ENCODE peak calls at places on chromosomes 4 and X, in seven cellular contexts. I, J, M, Z, N, D and L are unnamed samples.
A peak's percentile ranks its signal among the peaks of the same experiment; 100 is the strongest.

GRCh38 chr4:86033171-86033570 is 326.7 kb downstream of the MAPK10 start:
- DNase-seq in I (no peak), J (peak; percentile 43), M (no peak), Z (peak; percentile 59), N (peak; percentile 25), D (no peak), L (no peak)

GRCh38 chr4:123802933-123803332 is 406.3 kb downstream of the SPRY1 start:
- DNase-seq in I (no peak), J (no peak), M (no peak), Z (no peak), N (no peak), D (no peak), L (no peak)

GRCh38 chr4:140756292-140757219 is at the start of gene TBC1D9:
- DNase-seq in I (peak; percentile 49), J (peak; percentile 76), M (peak; percentile 90), Z (peak; percentile 81), N (peak; percentile 84), D (peak; percentile 25), L (peak; percentile 83)

GRCh38 chrX:153769865-153770605 is 6.0 kb downstream of the PLXNB3 start:
- DNase-seq in I (no peak), J (peak; percentile 33), M (no peak), Z (no peak), N (peak; percentile 1), D (no peak), L (no peak)

GRCh38 chr4:8587469-8588195 is 4.9 kb upstream of the CPZ start:
- DNase-seq in I (no peak), J (peak; percentile 26), M (peak; percentile 59), Z (no peak), N (no peak), D (no peak), L (no peak)

GRCh38 chrX:18415386-18415785 is 10.0 kb upstream of the CDKL5 start:
- DNase-seq in I (no peak), J (no peak), M (no peak), Z (no peak), N (no peak), D (no peak), L (no peak)

GRCh38 chrX:140821280-140821679 is 111.7 kb downstream of the LINC00632 start:
- DNase-seq in I (no peak), J (no peak), M (no peak), Z (no peak), N (no peak), D (no peak), L (no peak)

GRCh38 chr4:105963461-105964400 is 68.5 kb downstream of the NPNT start:
- DNase-seq in I (no peak), J (no peak), M (no peak), Z (no peak), N (no peak), D (no peak), L (no peak)

GRCh38 chrX:12401252-12401651 is 263.0 kb downstream of the FRMPD4 start:
- DNase-seq in I (no peak), J (no peak), M (no peak), Z (no peak), N (no peak), D (no peak), L (no peak)

GRCh38 chr4:126470862-126471261 is 1156.1 kb downstream of the FAT4 start:
- DNase-seq in I (no peak), J (no peak), M (no peak), Z (no peak), N (no peak), D (no peak), L (no peak)

GRCh38 chr4:66539745-66540144 is 869.5 kb upstream of the EPHA5 start:
- DNase-seq in I (peak; percentile 2), J (no peak), M (no peak), Z (no peak), N (no peak), D (no peak), L (no peak)
- H3K4me3 ChIP-seq in I (peak overlapping the region; percentile 34), J (no peak overlapping the region), M (no peak overlapping the region), Z (no peak overlapping the region), N (no peak overlapping the region), D (no peak overlapping the region), L (no peak overlapping the region)

GRCh38 chr4:94654714-94655113 is 103.0 kb upstream of the BMPR1B start:
- DNase-seq in I (no peak), J (no peak), M (no peak), Z (no peak), N (no peak), D (no peak), L (no peak)
- TF ChIP-seq CTCF in I (no peak), J (no peak), M (no peak), Z (no peak), N (no peak), D (no peak), L (no peak)

DNA sequence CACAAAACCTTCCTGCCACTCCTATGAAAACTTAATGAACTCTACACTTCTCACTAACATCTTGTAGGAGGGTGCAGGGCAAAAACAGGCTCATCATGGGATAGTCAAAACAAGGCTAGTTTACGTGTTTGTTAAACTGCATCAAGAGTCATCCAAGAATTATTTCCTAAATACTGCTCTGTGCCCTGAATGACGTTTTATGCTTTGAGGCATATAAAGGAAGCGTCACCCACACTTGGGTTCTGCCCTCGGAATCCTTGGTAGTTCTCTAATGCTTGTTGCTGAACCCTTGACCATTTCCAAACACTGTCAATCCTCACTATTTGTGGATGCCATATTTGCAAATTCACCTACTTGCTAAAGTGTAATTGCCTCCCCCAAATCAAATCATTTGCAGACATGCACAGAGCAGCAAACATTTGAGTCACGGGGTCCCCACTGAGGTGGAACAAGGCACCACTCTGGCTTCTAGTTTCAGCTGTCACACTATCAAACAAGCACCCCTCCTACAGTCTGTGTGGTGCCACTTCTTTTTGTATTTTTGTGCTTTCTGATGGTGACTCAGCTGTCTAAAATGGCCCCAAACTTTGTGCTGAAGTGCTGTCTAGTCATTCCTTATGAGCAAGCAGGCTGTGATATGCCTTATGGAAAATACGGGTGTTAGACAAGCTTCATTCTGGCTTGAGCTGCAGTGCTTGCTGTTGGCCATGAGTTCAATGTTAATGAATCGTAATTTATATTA is 15.5 kb downstream of the IGFBP7 start:
- DNase-seq in I (no peak), J (no peak), M (no peak), Z (no peak), N (no peak), D (no peak), L (no peak)
- H3K27ac ChIP-seq in I (peak overlapping the region; percentile 65), J (no peak overlapping the region), M (no peak overlapping the region), Z (peak overlapping the region; percentile 63), N (peak overlapping the region; percentile 40), D (no peak overlapping the region), L (no peak overlapping the region)

GRCh38 chrX:116801943-116802342 is 339.2 kb upstream of the CT83 start:
- DNase-seq in I (no peak), J (no peak), M (no peak), Z (no peak), N (no peak), D (no peak), L (no peak)
- H3K4me3 ChIP-seq in I (no peak overlapping the region), J (no peak overlapping the region), M (no peak overlapping the region), Z (no peak overlapping the region), N (no peak overlapping the region), D (no peak overlapping the region), L (no peak overlapping the region)

DNA sequence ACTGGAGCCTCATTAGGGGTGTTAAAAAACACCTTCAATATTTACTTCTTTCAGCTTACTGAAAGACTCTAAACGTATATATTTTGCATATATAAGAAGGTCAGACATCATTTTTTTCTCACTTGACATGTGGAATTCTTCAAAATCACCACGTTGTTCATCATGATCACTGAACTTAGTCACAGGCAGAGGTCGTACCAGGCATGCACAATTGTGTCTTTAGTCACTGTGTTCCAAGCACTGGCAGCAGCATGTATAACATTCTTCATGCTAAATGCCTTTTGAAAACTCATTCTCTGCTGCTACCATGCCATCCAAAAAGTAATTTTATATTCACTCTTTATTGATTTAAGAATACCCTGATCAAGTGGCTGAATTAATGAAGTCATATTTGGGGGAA is 229.3 kb upstream of the ARSJ start:
- DNase-seq in I (no peak), J (no peak), M (no peak), Z (no peak), N (no peak), D (no peak), L (no peak)
- TF ChIP-seq CTCF in I (no peak), J (no peak), M (no peak), Z (peak; percentile 44), N (no peak), D (no peak), L (no peak)

GRCh38 chr4:84841435-84841834 is 125.1 kb downstream of the WDFY3 start:
- DNase-seq in I (no peak), J (no peak), M (no peak), Z (no peak), N (no peak), D (no peak), L (no peak)

DNA sequence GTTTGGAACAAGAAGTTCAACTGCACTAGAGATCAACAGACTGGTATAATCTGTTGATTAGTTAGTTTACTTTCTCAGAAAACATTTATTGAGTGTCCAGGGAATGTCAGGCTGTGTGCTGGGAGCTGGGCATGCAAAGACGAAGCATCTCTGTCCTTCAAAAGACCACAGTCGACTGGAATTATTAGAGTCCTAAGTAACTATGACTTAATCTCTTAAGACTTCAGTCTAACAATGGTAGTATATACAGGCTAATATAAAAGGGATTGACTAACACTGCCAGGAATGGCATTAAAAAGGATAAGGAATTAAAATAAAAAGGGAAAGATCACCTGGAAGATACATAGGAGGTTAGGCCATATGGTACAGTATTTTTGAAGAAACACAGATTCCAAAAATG is 128.7 kb downstream of the WDFY3 start:
- DNase-seq in I (no peak), J (no peak), M (no peak), Z (no peak), N (no peak), D (no peak), L (no peak)
- H3K27ac ChIP-seq in I (no peak overlapping the region), J (no peak overlapping the region), M (no peak overlapping the region), Z (no peak overlapping the region), N (no peak overlapping the region), D (no peak overlapping the region), L (no peak overlapping the region)